ENCODE peak calls at places on chromosome 15, in ten cellular contexts. U, H, L, O, M, Q, B, D, X and F are unnamed samples.

GRCh38 chr15:56053046-56053400 is 59.6 kb upstream of the NEDD4 start:
- DNase-seq in M (no peak), X (no peak), U (no peak), Q (no peak), L (no peak), D (no peak), B (no peak), O (no peak), H (no peak), F (no peak)

GRCh38 chr15:65189102-65189740 is 4.1 kb upstream of the CLPX start:
- DNase-seq in H (no peak), L (no peak), O (peak; percentile 61), U (no peak), Q (no peak), B (peak; percentile 36), X (peak; percentile 26), D (peak; percentile 31), M (peak; percentile 47), F (no peak)

GRCh38 chr15:85744636-85745422 is 49.9 kb downstream of the KLHL25 start:
- DNase-seq in B (no peak), X (no peak), M (no peak), L (no peak), O (no peak), H (no peak), Q (no peak), U (no peak), D (no peak), F (no peak)

GRCh38 chr15:81747026-81747425 is 298.8 kb downstream of the MEX3B start:
- DNase-seq in U (no peak), Q (no peak), O (no peak), M (no peak), X (no peak), D (no peak), L (no peak), H (no peak), B (no peak), F (no peak)

GRCh38 chr15:38076806-38077205 is 142.4 kb downstream of the TMCO5A start:
- DNase-seq in U (no peak), Q (no peak), X (peak; percentile 27), O (no peak), M (no peak), L (peak; percentile 25), B (no peak), D (peak; percentile 30), H (no peak), F (no peak)

GRCh38 chr15:82649226-82649999 is 2.2 kb upstream of the CPEB1 start:
- DNase-seq in U (no peak), M (no peak), X (no peak), D (no peak), O (no peak), L (no peak), Q (no peak), H (no peak), B (no peak), F (no peak)

GRCh38 chr15:82611348-82611747 is 35.8 kb downstream of the CPEB1 start:
- DNase-seq in O (no peak), X (no peak), L (no peak), U (no peak), B (no peak), Q (no peak), H (no peak), M (no peak), D (no peak), F (no peak)

GRCh38 chr15:85614059-85614458 is 180.7 kb downstream of the KLHL25 start:
- DNase-seq in H (no peak), M (no peak), B (no peak), L (no peak), U (no peak), O (no peak), D (no peak), X (no peak), Q (no peak), F (no peak)

GRCh38 chr15:74406992-74407705 is 26.6 kb downstream of the SEMA7A start:
- DNase-seq in O (peak; percentile 74), D (no peak), U (no peak), M (peak; percentile 97), B (peak; percentile 88), L (no peak), H (peak; percentile 73), X (peak; percentile 30), Q (peak; percentile 72), F (peak; percentile 49)

DNA sequence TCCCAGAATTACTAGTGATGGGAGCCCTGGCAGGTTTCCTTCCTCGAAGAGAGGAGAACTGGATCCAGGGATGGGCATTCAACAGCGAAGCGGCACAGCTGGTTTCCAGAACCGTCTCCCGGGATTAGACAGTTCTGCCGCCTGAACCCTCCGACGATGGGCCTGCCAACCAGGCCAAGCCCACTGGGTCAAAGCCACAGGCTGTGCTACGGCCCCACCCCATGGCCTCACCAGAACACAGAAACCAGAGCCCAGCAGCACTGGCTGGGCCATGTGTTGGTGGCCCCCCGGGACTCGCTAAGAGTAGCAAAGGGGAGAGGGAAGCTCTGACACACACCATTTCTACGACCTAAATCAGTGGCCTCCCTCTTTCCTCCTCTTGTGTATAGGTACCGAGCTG is 2.2 kb downstream of the C15orf62 start:
- DNase-seq in H (no peak), M (no peak), X (no peak), O (no peak), L (no peak), U (no peak), Q (no peak), B (no peak), D (no peak), F (no peak)
- TF ChIP-seq CTCF in H (no peak), M (no peak), X (no peak), O (no peak), L (no peak), U (no peak), Q (no peak), B (no peak), D (no peak), F (no peak)

DNA sequence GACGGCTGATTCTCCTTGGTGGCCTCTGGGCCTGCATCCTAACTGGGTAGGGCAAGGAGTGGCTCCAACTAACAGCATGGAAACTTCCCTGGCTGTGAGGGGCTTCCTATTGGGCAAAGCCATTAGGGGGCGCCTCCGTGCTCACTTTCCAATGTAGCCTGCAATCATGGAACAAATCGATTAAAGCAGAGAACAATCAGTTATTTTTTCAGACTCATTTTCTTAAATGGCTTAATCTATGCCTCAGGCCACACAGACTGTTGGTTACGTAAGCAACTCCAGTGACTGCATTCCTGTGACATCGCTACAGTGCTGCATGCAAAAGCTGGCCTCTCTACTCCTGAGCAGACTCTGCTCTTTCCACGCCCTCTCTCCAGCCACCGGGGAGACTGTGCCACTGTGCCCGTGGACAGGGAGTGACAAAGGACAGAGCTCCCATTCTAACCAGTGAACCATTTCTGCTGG is 278.9 kb downstream of the KLF13 start:
- DNase-seq in H (no peak), X (peak; percentile 28), Q (no peak), O (peak; percentile 29), B (peak; percentile 32), L (no peak), D (no peak), M (peak; percentile 24), U (no peak), F (no peak)
- TF ChIP-seq CTCF in H (no peak), X (peak; percentile 40), Q (no peak), O (peak; percentile 33), B (peak; percentile 26), L (no peak), D (no peak), M (no peak), U (no peak), F (peak; percentile 15)

DNA sequence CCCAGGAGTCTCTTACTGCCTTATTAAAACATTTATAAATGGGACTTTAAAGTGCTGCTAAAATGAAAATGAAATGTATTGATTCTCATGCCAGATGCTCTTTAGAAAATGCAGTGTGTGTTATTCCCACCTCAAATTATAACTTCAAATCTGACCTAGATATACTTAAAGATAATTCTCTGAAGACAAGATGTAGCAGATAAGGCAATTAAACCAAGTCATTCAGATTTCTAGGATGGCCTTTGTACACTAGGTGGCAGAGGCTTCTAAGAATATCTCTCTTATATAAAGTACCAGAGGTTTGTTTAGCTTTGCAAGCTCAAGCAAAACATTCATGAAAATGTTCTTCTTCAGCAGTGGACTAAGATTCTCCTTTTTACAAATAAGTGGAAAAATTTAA is 26.9 kb upstream of the GOLGA8B start:
- DNase-seq in D (no peak), X (no peak), H (no peak), L (no peak), M (no peak), Q (no peak), U (no peak), O (no peak), B (no peak), F (no peak)
- TF ChIP-seq CTCF in D (no peak), X (peak; percentile 53), H (peak; percentile 5), L (no peak), M (peak; percentile 36), Q (no peak), U (peak; percentile 48), O (peak; percentile 24), B (peak; percentile 60), F (peak; percentile 48)

GRCh38 chr15:62446984-62447383 is 281.9 kb upstream of the C2CD4B start:
- DNase-seq in X (no peak), D (no peak), Q (no peak), H (no peak), M (no peak), B (no peak), L (no peak), U (no peak), O (no peak), F (no peak)
- TF ChIP-seq CTCF in X (no peak), D (no peak), Q (no peak), H (no peak), M (no peak), B (no peak), L (no peak), U (no peak), O (no peak), F (no peak)

DNA sequence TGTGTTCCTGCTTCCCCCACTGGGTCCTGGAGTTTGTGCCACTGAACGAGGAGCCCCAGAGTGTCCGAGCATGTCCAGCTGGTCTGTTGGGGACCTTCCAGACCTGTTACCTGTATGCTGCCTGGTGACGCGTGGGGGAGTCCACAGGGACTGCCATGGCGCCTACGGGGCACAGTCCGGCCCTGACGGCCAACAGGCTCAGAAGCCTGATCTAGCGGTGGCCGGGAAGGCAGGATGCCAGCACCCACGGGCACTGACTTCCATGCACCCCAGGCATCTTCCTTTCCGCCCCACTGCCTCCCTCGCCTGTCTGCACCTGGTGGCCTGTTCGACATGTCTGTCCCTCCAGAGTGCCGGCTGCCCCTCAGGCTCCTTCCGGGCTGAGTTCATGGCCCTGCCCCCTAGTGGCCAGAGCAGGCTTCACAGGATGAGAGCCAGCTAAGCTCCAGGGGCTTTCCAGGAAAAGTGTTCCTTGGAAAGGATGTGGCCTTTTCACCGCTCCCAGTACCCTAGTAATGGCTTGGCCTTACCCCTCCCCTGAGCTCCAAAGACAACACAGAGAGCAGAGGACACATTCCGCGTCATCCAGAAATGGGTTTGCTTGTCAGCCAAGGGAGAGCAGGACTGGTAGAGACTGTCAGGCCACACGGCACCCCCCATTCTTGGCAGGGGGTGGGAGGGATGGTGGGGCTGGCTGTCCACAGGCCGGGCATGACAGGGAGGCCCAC is 35.7 kb downstream of the NGRN start:
- DNase-seq in X (peak; percentile 73), M (peak; percentile 12), D (peak; percentile 71), U (peak; percentile 55), O (no peak), B (peak; percentile 29), L (peak; percentile 54), H (no peak), Q (no peak), F (no peak)
- TF ChIP-seq CTCF in X (peak; percentile 76), M (peak; percentile 71), D (peak; percentile 80), U (peak; percentile 74), O (peak; percentile 83), B (peak; percentile 80), L (peak; percentile 66), H (peak; percentile 88), Q (peak; percentile 37), F (peak; percentile 97)